ENCODE peak calls at places on chromosomes 2 and 18, in four cellular contexts. M, U, Z and S are unnamed samples.

GRCh38 chr2:16156411-16156810 is 216.1 kb downstream of the MYCN start:
- DNase-seq in M (no peak), Z (no peak), U (no peak), S (no peak)

GRCh38 chr2:42110287-42110973 is 58.7 kb upstream of the EML4 start:
- DNase-seq in M (no peak), U (no peak), Z (no peak), S (no peak)

GRCh38 chr2:207121784-207122183 is 44.0 kb downstream of the KLF7 start:
- DNase-seq in U (no peak), M (no peak), Z (peak; percentile 49), S (no peak)

GRCh38 chr2:177239934-177240600 is 24.5 kb downstream of the NFE2L2 start:
- DNase-seq in M (no peak), U (no peak), Z (peak; percentile 81), S (no peak)

GRCh38 chr2:37688771-37689468 is 17.5 kb upstream of the CDC42EP3 start:
- DNase-seq in Z (no peak), M (no peak), U (no peak), S (no peak)

GRCh38 chr18:37244618-37245017 is 321.0 kb downstream of the CELF4 start:
- DNase-seq in U (no peak), M (no peak), Z (no peak), S (no peak)

GRCh38 chr18:23259701-23260661 is 124.7 kb downstream of the CABLES1 start:
- DNase-seq in Z (peak; percentile 84), M (peak; percentile 76), U (peak; percentile 86), S (no peak)

GRCh38 chr18:9215221-9215933 is 78.8 kb downstream of the ANKRD12 start:
- DNase-seq in Z (no peak), M (no peak), U (no peak), S (no peak)

GRCh38 chr2:112156152-112156986 is 18.2 kb downstream of the FBLN7 start:
- DNase-seq in M (peak; percentile 40), U (no peak), Z (no peak), S (peak; percentile 48)

GRCh38 chr2:143954208-143954607 is 565.7 kb downstream of the ZEB2 start:
- DNase-seq in Z (no peak), U (no peak), M (no peak), S (no peak)

GRCh38 chr2:234587341-234588053 is 90.6 kb upstream of the ARL4C start:
- DNase-seq in Z (no peak), M (no peak), U (no peak), S (no peak)

GRCh38 chr2:48259811-48260210 is 270.1 kb upstream of the STON1 start:
- DNase-seq in U (no peak), M (no peak), Z (no peak), S (no peak)

GRCh38 chr18:49028801-49029506 is 78.2 kb upstream of the SMAD7 start:
- DNase-seq in U (no peak), M (no peak), Z (no peak), S (no peak)

GRCh38 chr2:39228413-39229209 is 15.2 kb downstream of the CDKL4 start:
- DNase-seq in U (no peak), Z (no peak), M (no peak), S (no peak)

GRCh38 chr2:101188683-101189405 is 37.7 kb upstream of the TBC1D8 start:
- DNase-seq in M (no peak), Z (no peak), U (no peak), S (no peak)

GRCh38 chr2:171836151-171836910 is 57.7 kb downstream of the SLC25A12 start:
- DNase-seq in Z (no peak), M (no peak), U (no peak), S (no peak)

GRCh38 chr2:238945433-238946150 is 97.7 kb downstream of the TWIST2 start:
- DNase-seq in Z (peak; percentile 68), M (no peak), U (peak; percentile 62), S (no peak)

GRCh38 chr2:169641464-169641863 is 52.7 kb downstream of the CFAP210 start:
- DNase-seq in U (no peak), Z (no peak), M (no peak), S (no peak)

GRCh38 chr2:156342252-156343095 is 10.0 kb upstream of the NR4A2 start:
- DNase-seq in M (peak; percentile 84), U (peak; percentile 96), Z (peak; percentile 93), S (peak; percentile 80)

GRCh38 chr18:2939317-2939716 is 73.6 kb downstream of the LPIN2 start:
- DNase-seq in Z (no peak), M (no peak), U (no peak), S (no peak)

GRCh38 chr2:30847329-30847728 is 40.1 kb upstream of the CAPN13 start:
- DNase-seq in Z (no peak), U (no peak), M (no peak), S (no peak)

GRCh38 chr2:191501390-191502168 is 176.4 kb upstream of the NABP1 start:
- DNase-seq in U (no peak), M (no peak), Z (no peak), S (no peak)

GRCh38 chr2:211793783-211794182 is 744.8 kb downstream of the ERBB4 start:
- DNase-seq in U (no peak), Z (no peak), M (no peak), S (no peak)

GRCh38 chr2:113770929-113771328 is 14.5 kb upstream of the SLC35F5 start:
- DNase-seq in M (no peak), U (no peak), Z (no peak), S (no peak)

GRCh38 chr2:196233033-196233807 is 61.8 kb upstream of the STK17B start:
- DNase-seq in M (no peak), U (no peak), Z (peak; percentile 44), S (no peak)

GRCh38 chr2:99079226-99079625 is 62.3 kb upstream of the C2orf15 start:
- DNase-seq in U (no peak), M (no peak), Z (no peak), S (no peak)

GRCh38 chr2:85705680-85706039 is 11.5 kb downstream of the GNLY start:
- DNase-seq in Z (peak; percentile 81), M (no peak), U (no peak), S (no peak)

GRCh38 chr18:62925031-62925688 is 209.8 kb downstream of the PHLPP1 start:
- DNase-seq in M (no peak), Z (no peak), U (no peak), S (no peak)

GRCh38 chr2:221034026-221034701 is 537.9 kb downstream of the EPHA4 start:
- DNase-seq in U (no peak), M (no peak), Z (no peak), S (no peak)

GRCh38 chr18:47251289-47252120 is at the start of gene SKOR2:
- DNase-seq in U (no peak), M (no peak), Z (no peak), S (no peak)

GRCh38 chr18:69717586-69717985 is 230.1 kb downstream of the CD226 start:
- DNase-seq in Z (no peak), M (no peak), U (no peak), S (no peak)

GRCh38 chr2:36277146-36277808 is 78.3 kb upstream of the CRIM1 start:
- DNase-seq in M (peak; percentile 16), U (no peak), Z (no peak), S (no peak)

GRCh38 chr2:140183056-140183765 is 1403.0 kb upstream of the NXPH2 start:
- DNase-seq in Z (no peak), M (no peak), U (no peak), S (no peak)

GRCh38 chr2:117108741-117109267 is 705.7 kb upstream of the DDX18 start:
- DNase-seq in M (no peak), Z (no peak), U (no peak), S (no peak)

GRCh38 chr2:191983591-191983990 is 136.7 kb upstream of the CAVIN2 start:
- DNase-seq in U (no peak), Z (no peak), M (no peak), S (no peak)

DNA sequence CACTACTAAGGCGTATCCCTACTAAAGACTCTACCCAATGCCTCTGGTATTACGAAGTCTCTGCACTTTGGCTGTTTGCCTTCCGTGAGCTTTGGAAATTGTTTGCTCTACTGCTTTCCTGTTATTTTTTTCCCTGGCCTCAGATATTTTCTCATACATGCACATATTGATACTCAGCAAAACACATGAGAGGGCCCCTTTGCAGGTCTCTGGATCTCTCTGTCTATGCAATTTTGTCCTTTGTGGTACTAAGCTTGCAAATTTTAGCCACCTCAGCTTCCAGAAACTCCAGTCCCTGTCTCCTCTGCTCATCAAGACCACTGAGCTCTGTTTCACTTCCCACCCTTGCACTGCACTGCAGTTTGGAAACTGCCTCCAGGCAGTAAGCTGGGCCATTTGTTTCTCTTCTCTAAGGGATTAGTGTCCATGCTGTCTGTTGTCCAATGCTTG is 46.6 kb downstream of the TAF1B start:
- DNase-seq in U (no peak), Z (no peak), M (no peak), S (no peak)
- H3K27ac ChIP-seq in U (no peak overlapping the region), Z (peak overlapping the region; percentile 20), M (no peak overlapping the region), S (no peak overlapping the region)

GRCh38 chr2:25833566-25833965 is 44.7 kb downstream of the ASXL2 start:
- DNase-seq in U (no peak), Z (no peak), M (no peak), S (no peak)
- TF ChIP-seq CTCF in U (no peak), Z (no peak), M (no peak), S (no peak)

GRCh38 chr2:55175254-55176093 is 56.6 kb downstream of the CLHC1 start:
- DNase-seq in M (no peak), Z (no peak), U (no peak), S (no peak)
- H3K27me3 ChIP-seq in M (no peaks in the 10 kb centered on the region), Z (no peaks in the 10 kb centered on the region), U (no peaks in the 10 kb centered on the region), S (no peaks in the 10 kb centered on the region)

GRCh38 chr2:237571551-237571950 is 5.2 kb downstream of the PRLH start:
- DNase-seq in Z (no peak), U (peak; percentile 64), M (no peak), S (no peak)
- H3K27ac ChIP-seq in Z (no peak overlapping the region), U (no peak overlapping the region), M (no peak overlapping the region), S (no peak overlapping the region)

DNA sequence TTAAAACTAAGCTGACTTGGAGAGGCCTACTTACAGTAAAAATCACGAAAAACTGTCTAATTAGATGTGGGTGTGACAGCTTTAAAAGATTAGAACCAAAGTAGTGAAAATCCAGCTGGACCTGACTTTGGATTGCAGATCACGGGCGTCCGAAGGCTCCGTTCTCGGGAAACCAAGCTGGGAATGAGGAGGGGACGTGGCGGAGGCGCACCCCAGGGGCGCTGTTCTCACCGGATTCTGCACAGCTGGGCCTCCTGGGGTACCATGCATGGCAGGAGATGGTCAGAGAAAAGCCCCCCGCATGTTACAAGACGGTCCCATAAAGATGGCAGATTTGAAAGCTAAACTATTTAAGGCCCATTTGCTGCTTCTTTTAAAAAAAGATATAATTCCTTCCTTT is 5.0 kb upstream of the OTOS start:
- DNase-seq in U (no peak), M (no peak), Z (no peak), S (no peak)
- TF ChIP-seq CTCF in U (no peak), M (no peak), Z (no peak), S (no peak)

GRCh38 chr2:218882866-218883366 is 2.3 kb downstream of the WNT10A start:
- DNase-seq in U (peak; percentile 62), Z (no peak), M (no peak), S (no peak)
- H3K27me3 ChIP-seq in U (peaks cover 75% of the 10 kb centered on the region), Z (peaks cover 72% of the 10 kb centered on the region), M (peaks cover 8% of the 10 kb centered on the region), S (no peaks in the 10 kb centered on the region)

DNA sequence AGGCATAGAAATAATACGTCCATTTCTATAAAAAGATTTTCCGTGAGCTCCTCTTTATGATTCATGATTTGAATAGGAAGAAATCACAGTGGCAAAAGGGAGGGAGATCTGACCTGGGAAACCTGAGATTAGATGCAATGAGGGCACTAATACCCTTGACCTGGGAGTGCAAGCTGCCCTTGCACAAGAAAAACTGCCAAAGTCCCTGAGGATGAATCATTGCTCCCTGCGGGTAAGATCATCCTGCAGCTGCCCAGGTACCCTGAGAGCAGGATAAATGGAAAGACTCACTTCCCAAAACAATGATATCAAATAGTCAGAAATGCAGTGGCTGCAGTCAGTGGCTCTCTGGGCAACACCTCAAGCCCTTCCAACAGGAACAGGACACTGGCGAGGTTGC is 11.6 kb downstream of the FHL2 start:
- DNase-seq in U (no peak), M (no peak), Z (no peak), S (no peak)
- H3K27ac ChIP-seq in U (no peak overlapping the region), M (no peak overlapping the region), Z (no peak overlapping the region), S (no peak overlapping the region)